ENCODE peak calls at places on chromosome 22, in six cellular contexts. D is cardiac muscle cell, O is H9, A is RWPE2, T is fibroblast of lung, C is IMR-90. B is an unnamed sample.

GRCh38 chr22:48105254-48105653 is 1342.8 kb downstream of the TBC1D22A start:
- DNase-seq in T (no peak), A (no peak), O (no peak), D (no peak), C (no peak), B (no peak)

GRCh38 chr22:20226077-20226716 is 41.9 kb downstream of the RTN4R start:
- DNase-seq in D (no peak), T (no peak), C (no peak), O (no peak), A (no peak), B (no peak)

GRCh38 chr22:39430576-39431150 is 26.1 kb upstream of the MGAT3 start:
- DNase-seq in A (no peak), D (no peak), C (no peak), O (peak; percentile 24), T (no peak), B (no peak)

GRCh38 chr22:26902401-26903029 is 245.1 kb downstream of the MIAT start:
- DNase-seq in A (no peak), D (no peak), T (no peak), C (no peak), O (no peak), B (no peak)

GRCh38 chr22:30649430-30650007 is 13.9 kb downstream of the SLC35E4 start:
- DNase-seq in C (peak; percentile 88), T (peak; percentile 93), A (no peak), D (peak; percentile 46), O (peak; percentile 43), B (peak; percentile 89)

GRCh38 chr22:22687638-22688500 is 43.5 kb downstream of the GGTLC2 start:
- DNase-seq in O (peak; percentile 44), T (peak; percentile 20), D (peak; percentile 77), A (no peak), C (peak; percentile 65), B (peak; percentile 47)

GRCh38 chr22:26534874-26535470 is 22.7 kb upstream of the TFIP11 start:
- DNase-seq in T (no peak), O (no peak), C (no peak), D (no peak), A (no peak), B (no peak)

GRCh38 chr22:36211237-36211881 is 9.8 kb upstream of the APOL4 start:
- DNase-seq in T (peak; percentile 73), D (peak; percentile 75), O (no peak), A (no peak), C (peak; percentile 56), B (no peak)

GRCh38 chr22:49365191-49365837 is 462.4 kb downstream of the BRD1 start:
- DNase-seq in A (peak; percentile 35), O (no peak), D (no peak), C (no peak), T (no peak), B (no peak)

GRCh38 chr22:38756631-38757463 is 1.0 kb upstream of the SUN2 start:
- DNase-seq in O (no peak), C (no peak), D (no peak), T (peak; percentile 9), A (no peak), B (no peak)

GRCh38 chr22:48851933-48852549 is 975.6 kb downstream of the BRD1 start:
- DNase-seq in D (no peak), T (no peak), C (no peak), A (no peak), O (no peak), B (no peak)

GRCh38 chr22:19972652-19973550 is 31.3 kb upstream of the TXNRD2 start:
- DNase-seq in C (no peak), A (no peak), T (no peak), O (peak; percentile 50), D (no peak), B (no peak)

GRCh38 chr22:37502342-37503182 is 16.4 kb upstream of the MFNG start:
- DNase-seq in C (no peak), T (no peak), O (no peak), A (peak; percentile 93), D (no peak), B (peak; percentile 93)

GRCh38 chr22:20080776-20081654 is 974 bp downstream of the DGCR8 start:
- DNase-seq in C (peak; percentile 67), T (peak; percentile 74), O (peak; percentile 56), A (no peak), D (peak; percentile 57), B (peak; percentile 30)

GRCh38 chr22:28883917-28884753 is 763 bp downstream of the ZNRF3 start:
- DNase-seq in D (peak; percentile 55), C (peak; percentile 44), T (peak; percentile 39), O (peak; percentile 66), A (no peak), B (peak; percentile 67)

GRCh38 chr22:27880778-27881394 is 38.2 kb downstream of the PITPNB start:
- DNase-seq in T (peak; percentile 71), C (peak; percentile 86), A (no peak), O (no peak), D (peak; percentile 87), B (peak; percentile 46)

GRCh38 chr22:26672060-26672471 is 14.7 kb downstream of the MIAT start:
- DNase-seq in D (no peak), C (no peak), O (no peak), T (no peak), A (no peak), B (no peak)

GRCh38 chr22:23032681-23033080 is 37.6 kb upstream of the GNAZ start:
- DNase-seq in T (no peak), A (no peak), D (no peak), O (no peak), C (no peak), B (no peak)

GRCh38 chr22:50526849-50527801 is 1.7 kb upstream of the SCO2 start:
- DNase-seq in A (peak; percentile 66), T (peak; percentile 23), D (peak; percentile 67), O (peak; percentile 88), C (no peak), B (peak; percentile 71)

GRCh38 chr22:36279219-36279666 is 26.3 kb downstream of the APOL1 start:
- DNase-seq in O (no peak), A (no peak), C (no peak), D (peak; percentile 49), T (no peak), B (no peak)

GRCh38 chr22:25492950-25493790 is 71.3 kb upstream of the GRK3 start:
- DNase-seq in D (no peak), O (no peak), A (no peak), T (no peak), C (no peak), B (no peak)

GRCh38 chr22:37167981-37168647 is 18.4 kb upstream of the IL2RB start:
- DNase-seq in D (no peak), A (peak; percentile 3), C (no peak), T (no peak), O (no peak), B (no peak)

GRCh38 chr22:25125693-25126357 is 73.8 kb upstream of the CRYBB3 start:
- DNase-seq in A (no peak), O (no peak), C (no peak), D (no peak), T (no peak), B (no peak)

GRCh38 chr22:38273135-38273761 is 438 bp upstream of the TMEM184B start:
- DNase-seq in C (no peak), A (no peak), D (peak; percentile 39), O (peak; percentile 23), T (peak; percentile 10), B (no peak)

GRCh38 chr22:33896801-33897620 is 23.3 kb downstream of the LARGE1 start:
- DNase-seq in C (peak; percentile 45), D (peak; percentile 13), O (peak; percentile 78), T (peak; percentile 16), A (no peak), B (no peak)

DNA sequence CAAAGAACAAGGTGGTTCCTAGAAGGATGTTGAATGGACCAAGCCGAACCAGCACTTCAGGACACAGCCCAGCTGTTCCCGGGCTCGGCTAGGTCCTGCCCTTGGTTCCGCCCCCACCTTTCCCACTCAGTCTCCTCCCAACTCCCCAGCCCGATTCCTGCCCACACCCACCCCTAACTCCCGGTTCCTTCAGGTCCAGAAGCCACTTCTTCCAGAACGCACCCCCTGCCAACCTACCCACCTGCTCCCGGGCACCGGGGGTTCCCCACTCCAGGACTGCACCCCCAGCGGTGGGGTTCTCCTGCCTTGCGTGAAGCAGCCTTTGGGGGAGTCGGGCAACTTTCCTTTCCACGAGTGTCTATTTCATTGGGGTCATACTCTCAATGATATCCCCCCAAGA is 30.7 kb downstream of the CERK start:
- DNase-seq in O (no peak), D (no peak), C (no peak), T (no peak), A (no peak), B (no peak)
- TF ChIP-seq CTCF in O (no peak), D (no peak), C (no peak), T (no peak), A (no peak), B (no peak)

GRCh38 chr22:42621505-42622002 is 6.9 kb upstream of the POLDIP3 start:
- DNase-seq in A (no peak), C (peak; percentile 61), D (peak; percentile 72), O (peak; percentile 93), T (peak; percentile 60), B (peak; percentile 87)

GRCh38 chr22:42617155-42617983 is 2.7 kb upstream of the POLDIP3 start:
- DNase-seq in A (no peak), T (no peak), C (no peak), O (peak; percentile 57), D (no peak), B (no peak)

GRCh38 chr22:42622061-42622710 is 7.5 kb upstream of the POLDIP3 start:
- DNase-seq in O (no peak), D (no peak), A (no peak), C (no peak), T (no peak), B (no peak)

GRCh38 chr22:42620084-42620483 is 5.4 kb upstream of the POLDIP3 start:
- DNase-seq in T (no peak), A (no peak), O (no peak), D (no peak), C (no peak), B (no peak)

DNA sequence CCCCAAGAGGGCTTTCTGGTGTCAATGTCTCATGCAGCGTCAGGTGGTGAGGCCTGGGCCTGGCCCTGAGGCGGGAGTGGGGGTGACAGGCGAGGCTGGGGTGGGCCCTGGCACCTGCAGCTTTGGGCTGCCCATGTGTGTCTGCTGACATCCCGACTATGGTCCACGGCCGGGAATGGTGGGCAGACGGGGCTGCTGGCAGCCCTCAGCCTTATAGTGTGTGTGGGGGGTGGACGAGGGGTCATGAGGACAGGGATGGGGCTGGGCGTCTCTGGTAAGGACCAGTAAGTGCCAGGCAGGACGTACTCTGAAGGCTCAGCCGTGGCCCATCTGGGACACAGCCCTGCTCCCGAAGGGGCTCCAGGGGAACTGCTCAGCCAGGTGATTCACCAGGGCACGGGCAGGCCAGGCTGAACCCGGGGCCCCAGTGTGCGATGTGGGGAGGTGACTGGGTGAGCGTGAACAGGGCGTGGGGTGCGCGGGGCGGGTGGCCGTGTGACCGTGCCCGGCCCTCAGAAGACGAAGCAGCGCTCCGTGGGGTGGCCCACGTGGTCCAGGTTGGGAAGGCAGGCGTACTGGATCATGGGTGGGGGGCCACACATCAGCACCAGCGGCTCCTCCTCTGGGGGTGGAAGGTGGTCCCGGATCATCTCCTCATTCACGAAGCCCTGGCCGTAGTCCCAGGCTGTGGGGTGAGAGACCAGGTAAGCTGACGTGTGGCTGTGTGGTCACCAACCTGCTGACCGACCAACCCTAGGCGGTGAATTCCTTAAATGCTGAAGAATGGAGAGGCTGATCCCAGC is 4.8 kb upstream of the POLDIP3 start:
- DNase-seq in O (no peak), T (no peak), A (no peak), C (no peak), D (no peak), B (no peak)
- TF ChIP-seq CTCF in O (no peak), T (no peak), A (no peak), C (no peak), D (no peak), B (no peak)

GRCh38 chr22:44737414-44738346 is 14.7 kb upstream of the ARHGAP8 start:
- DNase-seq in O (peak; percentile 65), T (no peak), C (no peak), A (no peak), D (no peak), B (no peak)
- TF ChIP-seq CTCF in O (no peak), T (no peak), C (no peak), A (no peak), D (no peak), B (no peak)

GRCh38 chr22:31952094-31952401 is 7.7 kb downstream of the YWHAH start:
- DNase-seq in A (no peak), D (peak; percentile 31), O (no peak), T (peak; percentile 21), C (no peak), B (no peak)
- TF ChIP-seq CTCF in A (no peak), D (peak; percentile 35), O (peak; percentile 23), T (no peak), C (peak; percentile 26), B (no peak)

B was measured in Calu3.